ENCODE peak calls at places on chromosomes 13 and 19, in five cellular contexts. D is pancreas; M is stomach; I is CD8-positive, alpha-beta T cell; U is A549. S is an unnamed sample. For H3K4me1, the result is how much of the 10 kb centered on the place peaks cover.

GRCh38 chr13:32617112-32617511 is 30.9 kb downstream of the PDS5B start:
- DNase-seq in D (no peak), M (no peak), I (no peak), U (no peak), S (no peak)

GRCh38 chr19:51564791-51565190 is 6.3 kb upstream of the ZNF175 start:
- DNase-seq in D (no peak), M (no peak), I (no peak), U (no peak), S (no peak)

GRCh38 chr19:6076675-6077463 is 33.4 kb downstream of the RFX2 start:
- DNase-seq in D (no peak), M (no peak), I (no peak), U (peak), S (no peak)

GRCh38 chr19:48365602-48366001 is 1.4 kb downstream of the SYNGR4 start:
- DNase-seq in D (no peak), M (no peak), I (no peak), U (no peak), S (no peak)

GRCh38 chr19:2477141-2477710 is 1.3 kb downstream of the GADD45B start:
- DNase-seq in D (peak), M (peak), I (peak), U (no peak), S (no peak)

GRCh38 chr19:42111384-42111783 is 20.9 kb downstream of the POU2F2 start:
- DNase-seq in D (no peak), M (no peak), I (no peak), U (no peak), S (no peak)

GRCh38 chr19:51799311-51799997 is 4.5 kb downstream of the FPR3 start:
- DNase-seq in D (peak), M (peak), I (no peak), U (peak), S (no peak)

GRCh38 chr13:89856512-89856911 is 1491.0 kb upstream of the MIR17HG start:
- DNase-seq in D (no peak), M (no peak), I (no peak), U (no peak), S (no peak)

GRCh38 chr13:45149964-45150363 is 29.7 kb downstream of the GTF2F2 start:
- DNase-seq in D (no peak), M (no peak), I (no peak), U (no peak), S (no peak)

GRCh38 chr13:49932066-49932465 is 4.1 kb downstream of the SPRYD7 start:
- DNase-seq in D (no peak), M (no peak), I (no peak), U (no peak), S (no peak)

GRCh38 chr13:113636266-113636963 is 21.6 kb downstream of the ATP4B start:
- DNase-seq in D (no peak), M (no peak), I (no peak), U (no peak), S (peak)

GRCh38 chr13:113545931-113546516 is 38.5 kb upstream of the TFDP1 start:
- DNase-seq in D (no peak), M (no peak), I (no peak), U (no peak), S (no peak)

GRCh38 chr19:8208119-8208709 is 956 bp upstream of the CERS4 start:
- DNase-seq in D (peak), M (peak), I (no peak), U (no peak), S (peak)

GRCh38 chr19:14814982-14815381 is 20.0 kb downstream of the OR7A5 start:
- DNase-seq in D (no peak), M (no peak), I (no peak), U (no peak), S (no peak)

GRCh38 chr19:5917431-5918107 is 3.5 kb downstream of the CAPS start:
- DNase-seq in D (no peak), M (no peak), I (no peak), U (no peak), S (no peak)

GRCh38 chr19:24074720-24075119 is 12.3 kb upstream of the ZNF254 start:
- DNase-seq in D (no peak), M (no peak), I (no peak), U (no peak), S (no peak)

GRCh38 chr13:73473016-73473415 is 414.2 kb downstream of the KLF5 start:
- DNase-seq in D (no peak), M (no peak), I (no peak), U (no peak), S (no peak)

GRCh38 chr19:850221-850978 is 1.7 kb upstream of the ELANE start:
- DNase-seq in D (peak), M (peak), I (no peak), U (peak), S (peak)

GRCh38 chr13:43877788-43878187 is 1.8 kb downstream of the CCDC122 start:
- DNase-seq in D (no peak), M (no peak), I (no peak), U (no peak), S (no peak)

GRCh38 chr19:30136591-30136990 is 194.6 kb downstream of the URI1 start:
- DNase-seq in D (no peak), M (no peak), I (no peak), U (no peak), S (no peak)

GRCh38 chr19:3275583-3276340 is 51.3 kb downstream of the CELF5 start:
- DNase-seq in D (peak), M (peak), I (peak), U (peak), S (peak)

GRCh38 chr13:110197041-110197440 is 109.9 kb downstream of the COL4A1 start:
- DNase-seq in D (no peak), M (no peak), I (no peak), U (no peak), S (peak)

GRCh38 chr19:55287361-55288079 is 3.7 kb downstream of the BRSK1 start:
- DNase-seq in D (no peak), M (no peak), I (no peak), U (no peak), S (no peak)

GRCh38 chr19:44689290-44690130 is 9.4 kb upstream of the CEACAM16 start:
- DNase-seq in D (peak), M (peak), I (peak), U (peak), S (peak)

GRCh38 chr13:79393564-79394249 is 12.3 kb downstream of the RBM26 start:
- DNase-seq in D (no peak), M (peak), I (peak), U (no peak), S (peak)

GRCh38 chr19:2803486-2804155 is 16.0 kb upstream of the ZNF554 start:
- DNase-seq in D (no peak), M (no peak), I (no peak), U (no peak), S (no peak)

GRCh38 chr19:47230921-47231214 is at the start of gene BBC3:
- DNase-seq in D (no peak), M (no peak), I (no peak), U (no peak), S (no peak)
- H3K4me1 ChIP-seq in D (under half), M (half or more), I (under half), U (under half), S (under half)

GRCh38 chr19:13796301-13797057 is 1.2 kb downstream of the ZSWIM4 start:
- DNase-seq in D (peak), M (peak), I (no peak), U (peak), S (no peak)
- TF ChIP-seq CTCF in D (no peak), M (no peak), I (no peak), U (no peak), S (no peak)

GRCh38 chr13:111202149-111202548 is 87.0 kb downstream of the ARHGEF7 start:
- DNase-seq in D (no peak), M (no peak), I (no peak), U (no peak), S (no peak)
- H3K4me1 ChIP-seq in D (under half), M (under half), I (under half), U (under half), S (under half)

GRCh38 chr13:40228981-40229380 is 437.5 kb downstream of the FOXO1 start:
- DNase-seq in D (no peak), M (no peak), I (no peak), U (peak), S (no peak)

GRCh38 chr13:40230833-40231266 is 435.6 kb downstream of the FOXO1 start:
- DNase-seq in D (no peak), M (no peak), I (no peak), U (no peak), S (no peak)

GRCh38 chr13:40232321-40232720 is 434.1 kb downstream of the FOXO1 start:
- DNase-seq in D (no peak), M (no peak), I (no peak), U (no peak), S (no peak)

GRCh38 chr13:40233731-40234195 is 432.7 kb downstream of the FOXO1 start:
- DNase-seq in D (no peak), M (no peak), I (no peak), U (no peak), S (no peak)

DNA sequence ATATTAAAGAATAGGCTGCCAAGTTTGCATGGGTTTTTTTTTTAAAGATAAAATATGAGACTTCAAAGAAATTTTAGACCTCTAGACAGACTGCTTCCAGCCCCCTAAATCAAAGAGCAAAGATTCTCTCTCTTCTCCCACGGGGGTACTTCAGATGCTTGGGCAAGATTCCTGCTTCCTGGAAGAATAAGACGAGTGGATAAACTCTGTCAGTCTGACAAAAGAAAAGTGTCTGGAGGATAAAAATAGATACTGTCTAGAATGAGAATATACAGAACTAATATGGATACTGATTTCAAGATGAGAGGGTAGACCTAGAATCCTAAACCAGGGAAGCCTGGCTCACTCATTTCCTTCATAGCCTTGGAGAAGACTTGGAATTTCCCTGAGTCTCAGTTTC is 435.1 kb downstream of the FOXO1 start:
- DNase-seq in D (no peak), M (no peak), I (no peak), U (no peak), S (no peak)
- TF ChIP-seq CTCF in D (no peak), M (no peak), I (no peak), U (no peak), S (no peak)

GRCh38 chr19:38293281-38293680 is 10.8 kb upstream of the C19orf33 start:
- DNase-seq in D (no peak), M (no peak), I (no peak), U (no peak), S (no peak)

GRCh38 chr19:38290631-38291147 is 13.4 kb upstream of the C19orf33 start:
- DNase-seq in D (peak), M (peak), I (no peak), U (peak), S (no peak)

GRCh38 chr19:38289955-38290354 is 14.1 kb upstream of the C19orf33 start:
- DNase-seq in D (no peak), M (no peak), I (no peak), U (no peak), S (no peak)

GRCh38 chr19:38294090-38294489 is 10.0 kb upstream of the C19orf33 start:
- DNase-seq in D (no peak), M (no peak), I (no peak), U (no peak), S (no peak)

DNA sequence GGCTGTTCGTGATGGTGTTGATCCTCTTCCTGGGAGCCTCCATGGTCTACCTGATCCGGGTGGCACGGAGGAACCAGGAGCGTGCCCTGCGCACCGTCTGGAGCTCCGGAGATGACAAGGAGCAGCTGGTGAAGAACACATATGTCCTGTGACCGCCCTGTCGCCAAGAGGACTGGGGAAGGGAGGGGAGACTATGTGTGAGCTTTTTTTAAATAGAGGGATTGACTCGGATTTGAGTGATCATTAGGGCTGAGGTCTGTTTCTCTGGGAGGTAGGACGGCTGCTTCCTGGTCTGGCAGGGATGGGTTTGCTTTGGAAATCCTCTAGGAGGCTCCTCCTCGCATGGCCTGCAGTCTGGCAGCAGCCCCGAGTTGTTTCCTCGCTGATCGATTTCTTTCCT is 12.2 kb upstream of the C19orf33 start:
- DNase-seq in D (no peak), M (no peak), I (no peak), U (no peak), S (no peak)
- H3K4me1 ChIP-seq in D (under half), M (under half), I (under half), U (under half), S (under half)

GRCh38 chr19:49817964-49818690 is at the start of gene MED25:
- DNase-seq in D (peak), M (peak), I (peak), U (peak), S (peak)
- TF ChIP-seq CTCF in D (peak), M (no peak), I (peak), U (no peak), S (peak)